ENCODE peak calls at places on chromosomes 13 and 19, in eight cellular contexts. U is RWPE1; F is Panc1; S is esophagus muscularis mucosa; D is stimulated activated CD4-positive, alpha-beta T cell treated with anti-CD3 and anti-CD28 coated beads, Interleukin-2, amount 100 ng/mL, for 24 hours; C is NAMALWA; P is cardiac fibroblast; V is EL. M is an unnamed sample.

GRCh38 chr13:107625648-107626047 is 589.7 kb downstream of the LIG4 start:
- DNase-seq in V (no peak), P (no peak), U (no peak), C (no peak), D (no peak), F (no peak), S (no peak), M (no peak)

GRCh38 chr13:26300140-26300539 is 46.2 kb downstream of the CDK8 start:
- DNase-seq in S (no peak), P (peak; percentile 73), C (no peak), V (peak; percentile 82), F (no peak), U (peak; percentile 12), D (peak; percentile 10), M (no peak)

GRCh38 chr19:48006762-48007161 is 12.3 kb downstream of the ELSPBP1 start:
- DNase-seq in F (no peak), U (no peak), V (no peak), S (no peak), C (peak; percentile 32), D (peak; percentile 8), P (peak; percentile 6), M (peak; percentile 59)

GRCh38 chr13:102440259-102440936 is 38.5 kb upstream of the FGF14 start:
- DNase-seq in U (peak; percentile 29), P (no peak), F (no peak), S (no peak), C (no peak), V (no peak), D (no peak), M (no peak)

GRCh38 chr13:114142640-114143490 is 10.4 kb upstream of the RASA3 start:
- DNase-seq in S (no peak), C (peak; percentile 55), U (no peak), V (no peak), F (no peak), P (no peak), D (peak; percentile 48), M (peak; percentile 64)

GRCh38 chr19:10270180-10270615 is 722 bp upstream of the ICAM1 start:
- DNase-seq in S (no peak), V (peak; percentile 62), P (peak; percentile 55), D (peak; percentile 80), C (peak; percentile 71), U (no peak), F (no peak), M (peak; percentile 64)

GRCh38 chr13:59641758-59642157 is 522.0 kb downstream of the DIAPH3 start:
- DNase-seq in C (peak; percentile 29), S (peak; percentile 10), D (no peak), P (no peak), U (no peak), F (no peak), V (peak; percentile 51), M (no peak)

GRCh38 chr13:50400930-50401553 is 385.8 kb downstream of the KCNRG start:
- DNase-seq in D (no peak), V (peak; percentile 84), C (no peak), U (peak; percentile 48), S (no peak), F (no peak), P (peak; percentile 74), M (no peak)

GRCh38 chr13:40221460-40222201 is 444.8 kb downstream of the FOXO1 start:
- DNase-seq in D (peak; percentile 22), U (no peak), C (no peak), P (peak; percentile 77), V (peak; percentile 51), S (no peak), F (no peak), M (no peak)

GRCh38 chr19:42255766-42256750 is 1.1 kb upstream of the ERF start:
- DNase-seq in P (peak; percentile 71), V (peak; percentile 70), S (no peak), D (no peak), C (no peak), U (no peak), F (no peak), M (peak; percentile 84)

M was measured in endodermal cell.